ENCODE peak calls at places on chromosomes 5 and 9, in ten cellular contexts. S is KG1; X is stimulated activated CD4-positive, alpha-beta T cell treated with anti-CD3 and anti-CD28 coated beads, Interleukin-1b, Interleukin-23, amount 100 ng/mL, for 1 hour; L is activated CD8-positive, alpha-beta T cell treated with anti-CD3 and anti-CD28 coated beads for 36 hours; D is AG04449; V is posterior cingulate gyrus; B is anterior cingulate cortex; Y is GM23248; Z is DMS153; A is GM03348. E is an unnamed sample.
A peak's percentile ranks its signal among the peaks of the same experiment; 100 is the strongest.

GRCh38 chr9:36625006-36625600 is 52.4 kb downstream of the MELK start:
- DNase-seq in D (peak; percentile 10), B (peak; percentile 30), V (peak; percentile 8), S (no peak), Z (no peak), Y (peak; percentile 90), A (peak; percentile 84), X (no peak), L (no peak), E (no peak)

GRCh38 chr9:121735792-121736130 is 84.3 kb downstream of the DAB2IP start:
- DNase-seq in D (no peak), L (no peak), A (peak; percentile 50), Y (peak; percentile 39), V (no peak), S (no peak), B (no peak), Z (no peak), X (no peak), E (no peak)

GRCh38 chr9:91907387-91908292 is 42.4 kb downstream of the ROR2 start:
- DNase-seq in X (no peak), Y (no peak), D (no peak), B (no peak), V (no peak), A (no peak), L (no peak), Z (no peak), S (no peak), E (no peak)

GRCh38 chr5:167671176-167671575 is 620.3 kb upstream of the WWC1 start:
- DNase-seq in V (no peak), D (peak; percentile 42), Z (no peak), A (peak; percentile 54), Y (peak; percentile 85), S (no peak), B (no peak), X (no peak), L (no peak), E (no peak)

GRCh38 chr9:71692337-71692736 is 76.0 kb downstream of the CEMIP2 start:
- DNase-seq in Z (no peak), V (no peak), S (no peak), A (peak; percentile 15), L (no peak), Y (peak; percentile 42), D (no peak), X (no peak), B (no peak), E (no peak)

GRCh38 chr5:1445895-1446601 is 808 bp upstream of the SLC6A3 start:
- DNase-seq in B (no peak), A (peak; percentile 42), X (no peak), Y (peak; percentile 36), S (no peak), L (no peak), D (no peak), V (no peak), Z (no peak), E (no peak)

GRCh38 chr5:17398439-17398838 is 99.6 kb upstream of the TAF11L2 start:
- DNase-seq in Y (peak; percentile 90), Z (no peak), A (peak; percentile 71), X (no peak), L (no peak), V (no peak), D (peak; percentile 65), B (no peak), S (no peak), E (no peak)

GRCh38 chr5:126389179-126389578 is 34.0 kb upstream of the GRAMD2B start:
- DNase-seq in Z (no peak), X (no peak), V (no peak), L (no peak), B (no peak), Y (no peak), A (no peak), S (no peak), D (no peak), E (no peak)

GRCh38 chr5:76620166-76620565 is 3.0 kb downstream of the F2RL2 start:
- DNase-seq in X (no peak), A (no peak), Y (no peak), Z (no peak), S (no peak), D (no peak), L (no peak), B (no peak), V (no peak), E (no peak)

GRCh38 chr9:10003047-10003446 is 609.8 kb downstream of the PTPRD start:
- DNase-seq in B (no peak), V (no peak), Z (no peak), D (no peak), X (no peak), S (no peak), L (no peak), A (no peak), Y (no peak), E (no peak)

GRCh38 chr5:36239370-36240293 is 2.1 kb downstream of the NADK2 start:
- DNase-seq in X (no peak), V (no peak), S (no peak), A (no peak), L (no peak), Y (peak; percentile 13), D (no peak), Z (no peak), B (no peak), E (no peak)

GRCh38 chr9:88995205-88995604 is 3.9 kb downstream of the S1PR3 start:
- DNase-seq in Y (no peak), A (no peak), X (no peak), S (no peak), D (no peak), L (no peak), V (no peak), B (no peak), Z (no peak), E (no peak)

GRCh38 chr9:20353931-20354652 is 268.2 kb downstream of the MLLT3 start:
- DNase-seq in B (no peak), Y (peak; percentile 44), Z (no peak), L (no peak), S (no peak), X (no peak), D (no peak), V (no peak), A (peak; percentile 42), E (no peak)

GRCh38 chr5:154610321-154611154 is 132.5 kb upstream of the HAND1 start:
- DNase-seq in Z (peak; percentile 0), B (peak; percentile 19), L (peak; percentile 83), S (no peak), D (no peak), A (peak; percentile 93), V (peak; percentile 75), Y (peak; percentile 87), X (no peak), E (peak; percentile 23)

GRCh38 chr5:172763120-172763464 is 7.9 kb downstream of the DUSP1 start:
- DNase-seq in B (no peak), Z (no peak), Y (no peak), X (no peak), L (no peak), A (no peak), D (no peak), V (no peak), S (no peak), E (no peak)

GRCh38 chr9:8895498-8896224 is 1096.1 kb upstream of the DMAC1 start:
- DNase-seq in A (peak; percentile 1), L (peak; percentile 2), B (no peak), V (no peak), X (no peak), D (no peak), Y (peak; percentile 20), S (peak; percentile 8), Z (no peak), E (no peak)

GRCh38 chr5:54325610-54326311 is 15.4 kb upstream of the ARL15 start:
- DNase-seq in V (no peak), L (no peak), B (no peak), Z (no peak), S (no peak), X (no peak), A (no peak), Y (no peak), D (no peak), E (no peak)

GRCh38 chr9:72356019-72356653 is 8.9 kb downstream of the ZFAND5 start:
- DNase-seq in S (no peak), L (no peak), Y (peak; percentile 57), A (no peak), D (no peak), B (no peak), X (no peak), Z (no peak), V (no peak), E (peak; percentile 69)

GRCh38 chr9:20625003-20625349 is 2.7 kb upstream of the MLLT3 start:
- DNase-seq in S (no peak), Y (no peak), V (no peak), A (no peak), Z (no peak), X (no peak), B (no peak), D (no peak), L (no peak), E (no peak)

GRCh38 chr5:150263801-150264621 is 25.6 kb downstream of the CAMK2A start:
- DNase-seq in B (no peak), A (peak; percentile 90), Y (peak; percentile 92), S (no peak), L (no peak), V (peak; percentile 53), X (no peak), Z (no peak), D (peak; percentile 44), E (no peak)

GRCh38 chr9:130313103-130313858 is 47.7 kb downstream of the HMCN2 start:
- DNase-seq in Z (peak; percentile 35), S (no peak), B (no peak), L (no peak), D (no peak), Y (no peak), X (no peak), A (no peak), V (no peak), E (no peak)

GRCh38 chr5:177126771-177127170 is 6.8 kb upstream of the NSD1 start:
- DNase-seq in Z (no peak), V (no peak), S (no peak), B (no peak), L (no peak), Y (no peak), X (no peak), D (no peak), A (no peak), E (no peak)

GRCh38 chr9:79572891-79573696 is 1.3 kb downstream of the TLE4 start:
- DNase-seq in D (no peak), S (no peak), Y (peak; percentile 68), V (peak; percentile 53), B (peak; percentile 45), A (peak; percentile 58), L (peak; percentile 60), X (no peak), Z (no peak), E (no peak)

GRCh38 chr5:6704361-6704851 is 8.8 kb upstream of the TENT4A start:
- DNase-seq in V (no peak), X (no peak), L (no peak), Y (peak; percentile 89), A (peak; percentile 84), S (no peak), B (no peak), D (peak; percentile 77), Z (no peak), E (peak; percentile 78)

GRCh38 chr5:65068410-65068809 is 299.7 kb downstream of the CWC27 start:
- DNase-seq in B (no peak), Y (no peak), V (no peak), X (no peak), Z (no peak), L (no peak), S (no peak), D (no peak), A (no peak), E (no peak)

GRCh38 chr9:98804083-98804482 is 3.4 kb upstream of the GALNT12 start:
- DNase-seq in Y (peak; percentile 10), V (no peak), L (no peak), A (no peak), Z (no peak), S (no peak), X (no peak), D (no peak), B (no peak), E (no peak)

GRCh38 chr5:102049517-102049916 is 246.6 kb downstream of the SLCO4C1 start:
- DNase-seq in Z (peak; percentile 80), A (no peak), V (no peak), D (no peak), S (no peak), L (no peak), X (no peak), Y (no peak), B (no peak), E (no peak)

GRCh38 chr9:110257971-110258370 is 1.7 kb upstream of the TXN start:
- DNase-seq in V (no peak), A (no peak), D (no peak), Z (no peak), L (no peak), Y (no peak), S (no peak), B (no peak), X (no peak), E (no peak)